ENCODE peak calls at places on chromosomes 13 and 19, in four cellular contexts. Y, C, N and W are unnamed samples.

GRCh38 chr19:39997595-39998216 is 846 bp downstream of the ZNF546 start:
- DNase-seq in C (no peak), Y (no peak), N (no peak), W (peak)

GRCh38 chr19:45087531-45087930 is 5.4 kb upstream of the PPP1R37 start:
- DNase-seq in C (no peak), N (no peak), Y (no peak), W (no peak)

GRCh38 chr19:32666084-32666483 is 8.9 kb downstream of the ANKRD27 start:
- DNase-seq in C (no peak), N (no peak), Y (no peak), W (no peak)

GRCh38 chr13:108508263-108508662 is 121.1 kb upstream of the MYO16 start:
- DNase-seq in C (no peak), N (no peak), Y (no peak), W (peak)

GRCh38 chr19:39825093-39825463 is 8.9 kb downstream of the DYRK1B start:
- DNase-seq in N (no peak), Y (no peak), C (no peak), W (no peak)

GRCh38 chr13:57925250-57925649 is 293.7 kb downstream of the PCDH17 start:
- DNase-seq in C (no peak), Y (no peak), N (no peak), W (no peak)

GRCh38 chr19:35040826-35041547 is 534 bp upstream of the HPN start:
- DNase-seq in C (no peak), Y (no peak), N (peak), W (peak)

GRCh38 chr19:42143341-42144234 is 11.3 kb upstream of the POU2F2 start:
- DNase-seq in N (peak), C (no peak), Y (no peak), W (no peak)

GRCh38 chr19:50723069-50723468 is at the start of gene CLEC11A:
- DNase-seq in Y (no peak), C (no peak), N (no peak), W (no peak)

GRCh38 chr13:46665630-46666482 is 112.9 kb downstream of the LRCH1 start:
- DNase-seq in N (no peak), C (no peak), Y (no peak), W (peak)

GRCh38 chr19:30320466-30320865 is 51.7 kb upstream of the ZNF536 start:
- DNase-seq in C (no peak), N (no peak), Y (no peak), W (no peak)

GRCh38 chr19:43311256-43311655 is 41.9 kb upstream of the PSG9 start:
- DNase-seq in N (no peak), C (no peak), Y (no peak), W (no peak)

GRCh38 chr19:6730153-6730804 is 7.1 kb downstream of the GPR108 start:
- DNase-seq in N (peak), Y (peak), C (no peak), W (peak)

GRCh38 chr19:56821209-56821608 is 19.3 kb downstream of the PEG3 start:
- DNase-seq in N (no peak), Y (no peak), C (no peak), W (no peak)

GRCh38 chr13:95281258-95281602 is 20.0 kb downstream of the ABCC4 start:
- DNase-seq in C (no peak), Y (no peak), N (no peak), W (no peak)

GRCh38 chr19:31274266-31274963 is 74.8 kb downstream of the TSHZ3 start:
- DNase-seq in N (no peak), Y (no peak), C (no peak), W (no peak)

GRCh38 chr19:29841559-29842367 is 30.0 kb downstream of the CCNE1 start:
- DNase-seq in N (peak), C (no peak), Y (no peak), W (peak)

GRCh38 chr19:3575949-3576673 is 3.4 kb downstream of the HMG20B start:
- DNase-seq in C (no peak), N (no peak), Y (no peak), W (no peak)

GRCh38 chr19:3573162-3573857 is 566 bp downstream of the HMG20B start:
- DNase-seq in Y (no peak), N (no peak), C (no peak), W (no peak)

GRCh38 chr19:3573858-3574637 is 1.3 kb downstream of the HMG20B start:
- DNase-seq in C (peak), N (peak), Y (peak), W (peak)

GRCh38 chr19:3576696-3577443 is 4.1 kb downstream of the HMG20B start:
- DNase-seq in C (no peak), Y (peak), N (peak), W (no peak)

GRCh38 chr19:3575260-3575741 is 2.6 kb downstream of the HMG20B start:
- DNase-seq in Y (no peak), C (no peak), N (no peak), W (peak)
- TF ChIP-seq BRCA1 in Y (no peak), C (no peak), N (no peak), W (no peak)

GRCh38 chr13:31012285-31013024 is 80.0 kb downstream of the TEX26 start:
- DNase-seq in Y (no peak), N (no peak), C (no peak), W (peak)
- TF ChIP-seq BRCA1 in Y (no peak), N (no peak), C (no peak), W (no peak)

GRCh38 chr13:98350746-98351330 is 173.8 kb upstream of the RNF113B start:
- DNase-seq in N (no peak), C (no peak), Y (no peak), W (no peak)

GRCh38 chr13:98349731-98350305 is 172.7 kb upstream of the RNF113B start:
- DNase-seq in Y (no peak), C (no peak), N (no peak), W (peak)

GRCh38 chr13:98352226-98352625 is 175.2 kb upstream of the RNF113B start:
- DNase-seq in N (no peak), Y (no peak), C (no peak), W (no peak)

GRCh38 chr13:98353750-98354149 is 176.7 kb upstream of the RNF113B start:
- DNase-seq in C (no peak), Y (no peak), N (no peak), W (no peak)

GRCh38 chr13:98351636-98352035 is 174.6 kb upstream of the RNF113B start:
- DNase-seq in Y (no peak), C (no peak), N (no peak), W (no peak)
- TF ChIP-seq BRCA1 in Y (no peak), C (no peak), N (no peak), W (no peak)

DNA sequence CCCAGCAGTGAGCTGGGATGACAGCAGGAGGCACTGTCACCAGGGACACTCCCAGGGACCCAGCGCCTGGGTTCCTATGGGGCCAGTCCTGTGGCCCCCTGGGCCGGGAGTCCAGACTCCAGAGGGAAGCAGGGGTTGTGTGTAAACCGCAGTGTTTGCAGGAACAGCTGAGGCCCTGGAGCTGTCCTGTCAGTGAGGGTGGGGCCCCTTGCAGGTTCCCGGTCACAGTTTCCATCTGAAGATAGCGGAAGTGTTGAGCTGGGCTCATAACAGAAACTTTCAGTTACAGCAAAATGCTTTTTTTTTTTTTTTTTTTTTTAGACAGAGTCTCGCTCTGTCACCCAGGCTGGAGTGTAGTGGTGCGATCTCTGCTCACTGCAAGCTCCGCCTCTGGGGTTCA is 17.7 kb upstream of the CSNK1G2 start:
- DNase-seq in N (no peak), C (no peak), Y (no peak), W (no peak)
- TF ChIP-seq BRCA1 in N (no peak), C (no peak), Y (no peak), W (no peak)

GRCh38 chr19:10318807-10319426 is 3.1 kb upstream of the FDX2 start:
- DNase-seq in Y (no peak), C (no peak), N (no peak), W (no peak)

GRCh38 chr19:10317857-10318462 is 2.1 kb upstream of the FDX2 start:
- DNase-seq in N (no peak), Y (no peak), C (no peak), W (no peak)

GRCh38 chr19:10316229-10317044 is 622 bp upstream of the FDX2 start:
- DNase-seq in Y (no peak), C (no peak), N (no peak), W (no peak)

GRCh38 chr19:10317045-10317856 is 1.4 kb upstream of the FDX2 start:
- DNase-seq in C (no peak), Y (no peak), N (no peak), W (no peak)

DNA sequence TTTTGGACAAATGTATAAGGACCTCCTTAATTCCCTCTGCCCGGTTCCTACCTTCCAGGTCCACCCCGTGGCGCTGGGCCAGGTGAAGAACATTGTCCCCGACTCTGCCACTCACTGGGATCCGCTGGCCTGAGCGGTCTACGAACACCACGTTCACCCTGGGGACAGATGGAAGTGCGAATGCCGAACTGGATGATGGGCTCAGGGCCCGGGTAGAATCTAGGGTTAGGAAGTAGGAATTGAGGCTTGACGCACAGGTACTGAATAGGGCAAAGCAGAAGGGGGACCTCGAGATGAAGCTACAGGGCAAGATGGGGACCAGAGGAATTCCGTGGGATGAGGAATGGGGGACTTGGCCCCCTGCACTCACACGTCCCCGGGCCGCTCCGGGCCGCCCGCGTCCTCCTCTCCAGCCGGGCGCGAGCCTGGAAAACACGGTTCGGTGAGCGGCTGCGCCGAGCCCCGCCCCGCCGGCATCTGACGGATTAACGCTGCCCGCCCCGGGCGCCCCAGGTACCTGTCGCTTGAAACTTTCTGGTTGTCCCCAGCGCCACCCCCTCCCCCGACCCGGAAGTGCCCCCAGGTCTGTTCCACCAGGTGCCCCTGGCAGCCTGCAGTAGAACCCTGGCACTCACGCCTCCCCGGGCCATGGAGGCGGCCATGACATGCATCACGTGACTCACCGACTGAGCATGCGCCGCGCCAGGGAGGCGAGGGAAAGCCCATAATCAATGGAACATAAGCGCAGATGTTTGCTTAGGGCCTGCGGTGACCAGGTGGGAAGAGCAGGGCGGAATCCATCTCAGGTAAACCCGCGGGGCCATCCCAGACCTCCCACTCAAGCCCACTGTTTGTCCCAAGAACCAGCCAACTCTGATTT is at the start of gene FDX2:
- DNase-seq in C (peak), Y (peak), N (peak), W (peak)
- TF ChIP-seq BRCA1 in C (no peak), Y (no peak), N (no peak), W (no peak)

GRCh38 chr13:113147206-113147605 is 11.2 kb upstream of the PROZ start:
- DNase-seq in C (no peak), N (no peak), Y (no peak), W (no peak)

GRCh38 chr13:113144255-113144629 is 14.2 kb upstream of the PROZ start:
- DNase-seq in C (no peak), Y (no peak), N (no peak), W (no peak)

GRCh38 chr13:113146750-113147149 is 11.7 kb upstream of the PROZ start:
- DNase-seq in N (no peak), C (no peak), Y (no peak), W (no peak)

GRCh38 chr13:113145911-113146598 is 12.4 kb upstream of the PROZ start:
- DNase-seq in N (no peak), Y (no peak), C (no peak), W (no peak)

GRCh38 chr13:113145496-113145895 is 13.0 kb upstream of the PROZ start:
- DNase-seq in N (no peak), Y (no peak), C (no peak), W (no peak)
- TF ChIP-seq BRCA1 in N (no peak), Y (no peak), C (no peak), W (no peak)